ENCODE peak calls at places on chromosomes 7 and 10, in five cellular contexts. D, G, U, I and T are unnamed samples.

GRCh38 chr10:97422921-97423420 is 3.0 kb upstream of the PGAM1 start:
- DNase-seq in G (no peak), D (peak; percentile 68), I (no peak), U (no peak), T (peak; percentile 76)

GRCh38 chr10:95341716-95342130 is 50.9 kb upstream of the PDLIM1 start:
- DNase-seq in I (no peak), G (no peak), D (no peak), U (no peak), T (no peak)

GRCh38 chr10:79124066-79124465 is 55.3 kb downstream of the ZMIZ1 start:
- DNase-seq in U (no peak), G (no peak), I (no peak), D (no peak), T (no peak)

GRCh38 chr10:126504051-126504760 is 115.9 kb upstream of the ADAM12 start:
- DNase-seq in G (peak; percentile 78), U (no peak), I (peak; percentile 32), D (peak; percentile 14), T (no peak)

GRCh38 chr7:158145370-158145769 is 442.3 kb downstream of the PTPRN2 start:
- DNase-seq in U (no peak), G (no peak), I (no peak), D (no peak), T (no peak)

GRCh38 chr7:3112499-3113134 is 69.0 kb upstream of the CARD11 start:
- DNase-seq in I (no peak), G (peak; percentile 64), D (peak; percentile 35), U (no peak), T (no peak)

GRCh38 chr7:24241216-24241615 is 42.8 kb upstream of the NPY start:
- DNase-seq in U (no peak), D (no peak), G (no peak), I (no peak), T (no peak)

GRCh38 chr7:18119985-18120384 is 92.3 kb upstream of the PRPS1L1 start:
- DNase-seq in I (no peak), U (no peak), G (no peak), D (no peak), T (no peak)

GRCh38 chr10:122112625-122113160 is 123.7 kb downstream of the TACC2 start:
- DNase-seq in D (peak; percentile 4), I (peak; percentile 71), U (no peak), G (peak; percentile 95), T (no peak)

GRCh38 chr7:106421181-106421762 is 136.5 kb upstream of the NAMPT start:
- DNase-seq in I (no peak), U (no peak), D (peak; percentile 40), G (no peak), T (peak; percentile 86)

GRCh38 chr7:10070899-10071298 is 902.8 kb upstream of the PHF14 start:
- DNase-seq in D (no peak), I (no peak), G (no peak), U (no peak), T (no peak)

GRCh38 chr7:85074-85945 is 107.1 kb upstream of the FAM20C start:
- DNase-seq in D (no peak), U (no peak), G (no peak), I (no peak), T (no peak)

GRCh38 chr7:54076619-54077018 is 465.6 kb upstream of the VSTM2A start:
- DNase-seq in G (no peak), D (no peak), U (no peak), I (no peak), T (no peak)

GRCh38 chr10:110572862-110573261 is 5.4 kb downstream of the SMC3 start:
- DNase-seq in D (no peak), I (no peak), G (no peak), U (no peak), T (no peak)

GRCh38 chr7:147235983-147236382 is 1119.4 kb downstream of the CNTNAP2 start:
- DNase-seq in I (no peak), U (no peak), G (peak; percentile 11), D (no peak), T (no peak)

GRCh38 chr7:101066858-101067227 is 18.4 kb upstream of the TRIM56 start:
- DNase-seq in D (no peak), G (no peak), I (no peak), U (no peak), T (no peak)

GRCh38 chr10:62231371-62231770 is 37.3 kb downstream of the RTKN2 start:
- DNase-seq in U (no peak), G (no peak), D (no peak), I (no peak), T (no peak)